ENCODE peak calls at places on chromosomes 3 and 15, in seven cellular contexts. S is mammary epithelial cell, Z is retinal pigment epithelial cell, R is neuronal stem cell, G is AG09309, F is AG04450, U is WERI-Rb-1. H is an unnamed sample.

GRCh38 chr3:69012111-69012835 is 1.2 kb downstream of the EOGT start:
- DNase-seq in U (no peak), R (no peak), F (no peak), G (peak), S (peak), Z (no peak), H (peak)

GRCh38 chr15:57156210-57156887 is 220.0 kb upstream of the CGNL1 start:
- DNase-seq in U (no peak), Z (no peak), F (no peak), S (no peak), R (no peak), G (no peak), H (no peak)

GRCh38 chr15:98853593-98854420 is 153.8 kb downstream of the PGPEP1L start:
- DNase-seq in F (no peak), R (no peak), G (no peak), S (peak), Z (no peak), U (peak), H (peak)

GRCh38 chr3:34947849-34948248 is 691.5 kb upstream of the ARPP21 start:
- DNase-seq in S (no peak), R (peak), F (no peak), U (no peak), G (no peak), Z (peak), H (peak)

GRCh38 chr3:61239871-61240270 is 11.4 kb downstream of the FHIT start:
- DNase-seq in R (no peak), F (no peak), U (no peak), S (no peak), Z (no peak), G (no peak), H (no peak)

GRCh38 chr3:65614585-65614984 is 424.1 kb downstream of the MAGI1 start:
- DNase-seq in S (no peak), F (no peak), G (no peak), U (no peak), Z (no peak), R (no peak), H (no peak)

GRCh38 chr3:120688121-120688520 is 6.1 kb upstream of the HGD start:
- DNase-seq in R (no peak), F (peak), G (no peak), S (no peak), Z (no peak), U (no peak), H (no peak)

GRCh38 chr3:171462224-171462623 is 2.0 kb upstream of the TNIK start:
- DNase-seq in Z (no peak), S (no peak), R (no peak), F (no peak), U (no peak), G (no peak), H (peak)

GRCh38 chr3:45654344-45654934 is 34.8 kb upstream of the SACM1L start:
- DNase-seq in G (no peak), F (no peak), S (no peak), U (no peak), Z (no peak), R (no peak), H (no peak)

GRCh38 chr3:197846491-197846890 is 55.4 kb downstream of the LRCH3 start:
- DNase-seq in U (no peak), R (no peak), S (no peak), Z (no peak), F (no peak), G (no peak), H (no peak)

GRCh38 chr3:45800611-45801010 is 4.3 kb upstream of the SLC6A20 start:
- DNase-seq in G (no peak), Z (no peak), R (no peak), F (no peak), S (no peak), U (no peak), H (no peak)

GRCh38 chr15:74044267-74045110 is 37.9 kb downstream of the GOLGA6A start:
- DNase-seq in U (no peak), Z (no peak), S (no peak), F (no peak), R (no peak), G (no peak), H (no peak)

GRCh38 chr3:156728267-156728985 is 54.0 kb downstream of the TIPARP start:
- DNase-seq in R (no peak), U (no peak), G (no peak), S (peak), Z (no peak), F (no peak), H (no peak)

GRCh38 chr3:10344147-10344943 is 23.4 kb upstream of the SEC13 start:
- DNase-seq in R (peak), F (no peak), U (peak), G (no peak), S (no peak), Z (no peak), H (peak)

GRCh38 chr3:99348451-99348850 is 289.9 kb upstream of the COL8A1 start:
- DNase-seq in U (no peak), R (no peak), Z (no peak), F (no peak), G (no peak), S (no peak), H (no peak)

GRCh38 chr3:1087066-1087555 is 5.7 kb upstream of the CNTN6 start:
- DNase-seq in G (peak), U (no peak), F (no peak), R (no peak), S (peak), Z (peak), H (no peak)

GRCh38 chr3:42569743-42570142 is 12.0 kb downstream of the SEC22C start:
- DNase-seq in S (no peak), R (no peak), G (no peak), U (peak), F (no peak), Z (no peak), H (no peak)

GRCh38 chr3:101803152-101803782 is 24.3 kb downstream of the NXPE3 start:
- DNase-seq in U (peak), G (peak), R (peak), Z (no peak), F (peak), S (peak), H (peak)

GRCh38 chr3:58048301-58048700 is 40.1 kb downstream of the FLNB start:
- DNase-seq in R (no peak), Z (no peak), G (no peak), U (no peak), F (no peak), S (no peak), H (no peak)

GRCh38 chr3:170360476-170360875 is 3.0 kb downstream of the SKIL start:
- DNase-seq in G (no peak), U (no peak), S (no peak), R (no peak), Z (no peak), F (no peak), H (no peak)

GRCh38 chr3:170363471-170363994 is 6.0 kb downstream of the SKIL start:
- DNase-seq in G (no peak), Z (no peak), S (no peak), U (no peak), F (no peak), R (no peak), H (no peak)

GRCh38 chr3:170361711-170362110 is 4.2 kb downstream of the SKIL start:
- DNase-seq in G (no peak), S (no peak), F (no peak), U (no peak), Z (no peak), R (no peak), H (no peak)

GRCh38 chr3:170359178-170359704 is 1.7 kb downstream of the SKIL start:
- DNase-seq in U (no peak), F (no peak), G (no peak), Z (no peak), S (no peak), R (no peak), H (no peak)

DNA sequence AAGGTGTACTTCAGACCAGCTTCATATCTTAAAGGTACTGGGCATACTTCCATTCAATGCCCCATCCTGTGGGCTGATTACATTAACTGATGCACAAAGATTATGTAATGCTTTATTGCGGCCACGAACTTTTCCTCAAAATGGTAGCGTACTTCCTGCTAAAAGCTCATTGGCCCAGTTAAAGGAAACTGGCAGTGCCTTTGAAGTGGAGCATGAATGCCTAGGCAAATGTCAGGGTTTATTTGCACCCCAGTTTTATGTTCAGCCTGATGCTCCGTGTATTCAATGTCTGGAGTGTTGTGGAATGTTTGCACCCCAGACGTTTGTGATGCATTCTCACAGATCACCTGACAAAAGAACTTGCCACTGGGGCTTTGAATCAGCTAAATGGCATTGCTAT is 3.4 kb downstream of the SKIL start:
- DNase-seq in F (no peak), Z (no peak), G (no peak), U (no peak), R (no peak), S (no peak), H (peak)
- H3K4me3 ChIP-seq in F (peak), Z (peak), G (no peak), U (no peak), R (no peak), S (no peak), H (peak)

GRCh38 chr3:132360717-132361116 is 43.5 kb downstream of the ACP3 start:
- DNase-seq in Z (no peak), G (no peak), R (no peak), U (no peak), F (no peak), S (no peak), H (no peak)
- H3K4me3 ChIP-seq in Z (no peak), G (no peak), R (no peak), U (no peak), F (no peak), S (no peak), H (no peak)

GRCh38 chr3:172675371-172676193 is 35.3 kb downstream of the NCEH1 start:
- DNase-seq in Z (no peak), G (no peak), R (peak), U (no peak), S (peak), F (no peak), H (peak)

GRCh38 chr3:172676208-172676920 is 34.5 kb downstream of the NCEH1 start:
- DNase-seq in F (no peak), R (no peak), U (no peak), S (no peak), Z (no peak), G (no peak), H (no peak)

GRCh38 chr3:172678068-172678467 is 32.8 kb downstream of the NCEH1 start:
- DNase-seq in F (no peak), R (no peak), S (no peak), G (no peak), U (no peak), Z (no peak), H (no peak)

DNA sequence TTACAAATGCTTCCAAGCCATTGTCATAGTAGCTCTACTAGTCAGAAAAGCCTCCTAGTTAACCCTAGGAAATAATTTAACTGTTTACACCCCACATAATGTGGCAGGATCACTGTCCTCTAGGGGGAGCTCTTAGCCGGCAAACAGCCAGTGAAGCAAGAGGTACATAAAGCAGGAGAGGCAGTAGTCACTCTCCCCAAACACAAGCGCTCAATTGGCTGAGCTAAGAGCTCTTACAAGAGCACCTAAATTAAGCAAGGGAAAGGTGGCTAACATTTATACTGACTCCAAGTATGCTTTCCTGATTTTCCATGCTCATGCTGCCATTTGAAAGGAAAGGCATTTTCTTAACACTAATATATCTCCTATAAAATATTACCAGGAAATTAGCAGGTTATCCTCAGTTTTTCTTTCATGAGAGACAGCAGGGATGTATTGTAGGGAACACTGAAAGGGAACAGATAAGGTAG is 37.6 kb downstream of the NCEH1 start:
- DNase-seq in U (peak), F (no peak), G (peak), Z (no peak), R (peak), S (peak), H (peak)
- H3K4me3 ChIP-seq in U (no peak), F (no peak), G (no peak), Z (no peak), R (no peak), S (no peak), H (no peak)

GRCh38 chr3:52707585-52707984 is 1.7 kb downstream of the SPCS1 start:
- DNase-seq in Z (no peak), R (no peak), G (no peak), U (no peak), F (no peak), S (no peak), H (no peak)
- H3K4me3 ChIP-seq in Z (no peak), R (no peak), G (no peak), U (peak), F (no peak), S (no peak), H (no peak)

DNA sequence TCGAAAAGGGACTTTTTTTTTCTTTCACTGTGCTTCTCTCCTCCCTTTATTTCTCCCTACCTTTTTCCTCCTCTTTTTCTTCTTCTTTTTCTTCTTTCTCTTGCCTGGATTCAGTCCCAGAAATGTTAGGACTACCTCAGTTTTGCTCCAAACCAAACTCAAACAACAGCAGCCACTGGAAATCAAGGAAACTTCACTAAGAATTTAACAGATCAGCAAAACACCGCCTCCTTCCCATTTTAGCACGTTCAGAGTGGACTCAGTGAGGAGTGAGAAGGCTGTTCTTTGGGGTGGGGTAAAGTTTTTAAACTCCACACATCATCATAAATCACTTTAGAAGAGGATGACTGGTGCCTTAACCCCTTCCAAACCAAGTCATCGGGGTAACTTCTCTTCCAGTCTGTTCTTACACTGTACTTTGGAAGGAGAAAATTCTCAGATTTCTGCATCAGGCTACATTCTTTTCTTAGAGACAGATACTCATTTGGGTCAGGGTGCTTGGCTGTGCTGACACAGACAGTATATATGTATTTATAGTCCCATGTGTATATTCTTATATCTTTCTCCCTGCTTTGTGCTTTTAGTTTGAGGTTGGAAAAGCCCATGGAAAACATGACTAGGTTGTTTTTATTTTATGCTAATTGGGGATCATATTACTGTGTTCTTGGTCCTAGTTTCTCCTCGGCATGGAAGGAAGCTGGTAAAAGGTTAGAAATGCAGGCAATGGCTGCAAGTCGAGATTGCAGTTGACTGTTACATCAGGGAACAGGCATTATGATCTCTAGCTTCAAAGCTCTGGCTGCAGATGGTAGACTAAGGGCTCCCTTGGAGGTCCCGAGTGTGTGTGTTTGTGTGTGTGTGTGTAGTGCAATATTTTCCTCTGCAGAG is at the start of gene CCDC80:
- DNase-seq in F (peak), S (peak), R (no peak), U (no peak), Z (peak), G (peak), H (no peak)
- H3K4me3 ChIP-seq in F (peak), S (peak), R (no peak), U (no peak), Z (peak), G (peak), H (peak)

GRCh38 chr3:60073942-60074341 is 1024.1 kb upstream of the CFAP20DC start:
- DNase-seq in F (no peak), U (no peak), S (no peak), R (no peak), G (no peak), Z (no peak), H (no peak)
- H3K4me3 ChIP-seq in F (no peak), U (no peak), S (no peak), R (no peak), G (no peak), Z (no peak), H (no peak)

GRCh38 chr15:39582286-39582976 is 1.6 kb downstream of the THBS1 start:
- DNase-seq in U (no peak), R (no peak), F (no peak), Z (no peak), S (peak), G (peak), H (no peak)

GRCh38 chr15:39580630-39581500 is at the start of gene THBS1:
- DNase-seq in U (no peak), R (peak), S (peak), F (peak), Z (no peak), G (peak), H (peak)

GRCh38 chr15:39582977-39583585 is 2.2 kb downstream of the THBS1 start:
- DNase-seq in S (peak), F (no peak), R (no peak), U (no peak), G (no peak), Z (no peak), H (no peak)

GRCh38 chr15:39580117-39580629 is 706 bp upstream of the THBS1 start:
- DNase-seq in R (peak), Z (no peak), F (peak), S (peak), U (peak), G (peak), H (peak)

DNA sequence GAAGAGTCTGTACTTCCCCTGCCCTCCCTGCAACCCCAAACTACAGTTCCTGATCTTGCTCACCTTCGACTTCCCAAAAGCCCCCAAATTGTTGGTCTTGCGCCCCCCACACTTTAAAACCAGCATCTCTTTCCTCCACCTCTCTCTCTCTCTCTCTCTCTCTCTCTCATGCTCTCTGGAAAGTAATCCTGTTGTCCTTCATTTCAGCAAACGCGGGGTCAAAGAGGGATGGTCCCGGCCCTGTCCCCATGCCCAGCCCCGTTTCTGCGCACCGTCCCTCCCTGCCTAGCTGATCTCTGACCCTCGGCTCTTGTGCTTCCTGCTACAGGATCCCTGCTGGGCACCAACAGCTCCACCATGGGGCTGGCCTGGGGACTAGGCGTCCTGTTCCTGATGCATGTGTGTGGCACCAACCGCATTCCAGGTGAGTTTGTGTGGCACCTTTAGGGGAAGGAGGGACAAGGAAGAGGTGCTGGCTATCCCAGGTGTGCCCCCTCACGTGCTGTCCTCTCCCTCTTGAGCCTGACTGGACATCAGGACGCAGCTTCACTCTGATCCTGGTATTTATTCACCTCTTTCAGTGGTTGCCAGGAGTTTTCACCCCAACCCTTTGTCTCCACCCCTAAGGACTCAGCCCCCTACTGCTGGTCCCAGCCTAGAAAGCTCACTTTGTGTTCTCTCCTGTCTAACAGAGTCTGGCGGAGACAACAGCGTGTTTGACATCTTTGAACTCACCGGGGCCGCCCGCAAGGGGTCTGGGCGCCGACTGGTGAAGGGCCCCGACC is 814 bp downstream of the THBS1 start:
- DNase-seq in R (no peak), Z (no peak), F (no peak), U (peak), G (peak), S (peak), H (peak)
- H3K4me3 ChIP-seq in R (peak), Z (peak), F (peak), U (no peak), G (peak), S (peak), H (peak)

GRCh38 chr15:61381501-61381900 is 152.4 kb upstream of the RORA start:
- DNase-seq in R (no peak), G (no peak), U (no peak), F (no peak), Z (no peak), S (no peak), H (no peak)

GRCh38 chr15:61382927-61383326 is 153.8 kb upstream of the RORA start:
- DNase-seq in G (peak), U (no peak), R (no peak), F (no peak), Z (no peak), S (no peak), H (no peak)

GRCh38 chr15:61380270-61380669 is 151.2 kb upstream of the RORA start:
- DNase-seq in Z (no peak), S (no peak), G (no peak), R (no peak), F (no peak), U (peak), H (no peak)

GRCh38 chr15:61374848-61375247 is 145.7 kb upstream of the RORA start:
- DNase-seq in U (no peak), S (no peak), F (no peak), Z (no peak), R (no peak), G (no peak), H (no peak)

GRCh38 chr15:61379005-61379404 is 149.9 kb upstream of the RORA start:
- DNase-seq in Z (no peak), R (no peak), F (no peak), U (no peak), S (no peak), G (no peak), H (no peak)
- H3K4me3 ChIP-seq in Z (no peak), R (no peak), F (no peak), U (no peak), S (no peak), G (no peak), H (no peak)

GRCh38 chr15:96325579-96326331 is 4.7 kb upstream of the NR2F2 start:
- DNase-seq in Z (no peak), R (no peak), G (no peak), F (no peak), S (peak), U (no peak), H (no peak)
- H3K4me3 ChIP-seq in Z (peak), R (peak), G (peak), F (peak), S (peak), U (no peak), H (no peak)